ENCODE peak calls at places on chromosomes 4 and X, in ten cellular contexts. T is upper lobe of right lung, H is cardiac muscle cell, J is brain microvascular endothelial cell, Y is Caco-2, M is bronchial epithelial cell, L is mesenchymal stem cell, C is mucosa of descending colon, Q is heart left ventricle, U is hepatocyte. B is an unnamed sample.
A peak's percentile ranks its signal among the peaks of the same experiment; 100 is the strongest.

GRCh38 chr4:26015133-26015651 is 101.2 kb downstream of the SMIM20 start:
- DNase-seq in Q (peak; percentile 63), Y (no peak), L (peak; percentile 85), H (peak; percentile 88), T (no peak), M (no peak), C (peak; percentile 69), U (no peak), J (peak; percentile 86), B (no peak)

GRCh38 chr4:71287305-71287704 is 51.5 kb upstream of the SLC4A4 start:
- DNase-seq in H (no peak), J (no peak), Y (no peak), M (no peak), C (no peak), Q (no peak), T (no peak), L (peak; percentile 30), U (no peak), B (no peak)

GRCh38 chr4:168731706-168732414 is 235.0 kb downstream of the PALLD start:
- DNase-seq in J (no peak), Y (no peak), M (no peak), C (no peak), H (no peak), L (no peak), T (no peak), Q (no peak), U (no peak), B (no peak)

GRCh38 chrX:1453390-1453783 is 678 bp upstream of the ASMTL start:
- DNase-seq in L (no peak), J (no peak), U (no peak), H (no peak), Q (no peak), Y (no peak), T (no peak), M (no peak), C (peak; percentile 94), B (no peak)

GRCh38 chr4:108834167-108834566 is 71.3 kb upstream of the ETNPPL start:
- DNase-seq in H (peak; percentile 42), M (peak; percentile 98), Q (no peak), L (peak; percentile 67), T (no peak), U (no peak), J (peak; percentile 87), C (no peak), Y (no peak), B (no peak)

GRCh38 chr4:53905281-53905934 is 159.0 kb downstream of the CHIC2 start:
- DNase-seq in C (no peak), Q (no peak), H (peak; percentile 74), L (peak; percentile 80), J (no peak), M (no peak), U (peak; percentile 18), T (no peak), Y (no peak), B (no peak)

GRCh38 chr4:122733805-122734155 is 1.3 kb downstream of the BBS12 start:
- DNase-seq in L (no peak), Y (no peak), Q (no peak), T (no peak), U (no peak), C (no peak), H (no peak), M (no peak), J (no peak), B (no peak)

GRCh38 chr4:125434136-125434535 is 119.4 kb downstream of the FAT4 start:
- DNase-seq in M (no peak), Y (no peak), J (no peak), L (peak; percentile 5), U (no peak), T (no peak), H (peak; percentile 89), C (no peak), Q (no peak), B (no peak)

GRCh38 chrX:86436116-86436515 is 287.9 kb downstream of the DACH2 start:
- DNase-seq in U (no peak), T (no peak), C (no peak), J (no peak), M (no peak), H (no peak), Q (no peak), L (no peak), Y (no peak), B (no peak)

GRCh38 chrX:121869876-121870477 is 822.6 kb downstream of the GLUD2 start:
- DNase-seq in Y (no peak), C (no peak), Q (no peak), L (no peak), T (no peak), U (no peak), H (no peak), M (no peak), J (no peak), B (no peak)

GRCh38 chrX:151359341-151359740 is 37.7 kb upstream of the VMA21 start:
- DNase-seq in Y (no peak), U (no peak), Q (no peak), H (no peak), M (no peak), C (no peak), T (no peak), J (no peak), L (no peak), B (no peak)

GRCh38 chr4:121454251-121454979 is 73.6 kb upstream of the QRFPR start:
- DNase-seq in T (no peak), Q (no peak), M (peak; percentile 18), U (peak; percentile 25), L (no peak), Y (no peak), J (no peak), C (no peak), H (no peak), B (no peak)

GRCh38 chr4:54067163-54067562 is 2.8 kb upstream of the CHIC2 start:
- DNase-seq in C (peak; percentile 55), H (peak; percentile 81), J (no peak), U (peak; percentile 55), Y (no peak), L (peak; percentile 36), M (peak; percentile 98), T (no peak), Q (peak; percentile 73), B (no peak)

DNA sequence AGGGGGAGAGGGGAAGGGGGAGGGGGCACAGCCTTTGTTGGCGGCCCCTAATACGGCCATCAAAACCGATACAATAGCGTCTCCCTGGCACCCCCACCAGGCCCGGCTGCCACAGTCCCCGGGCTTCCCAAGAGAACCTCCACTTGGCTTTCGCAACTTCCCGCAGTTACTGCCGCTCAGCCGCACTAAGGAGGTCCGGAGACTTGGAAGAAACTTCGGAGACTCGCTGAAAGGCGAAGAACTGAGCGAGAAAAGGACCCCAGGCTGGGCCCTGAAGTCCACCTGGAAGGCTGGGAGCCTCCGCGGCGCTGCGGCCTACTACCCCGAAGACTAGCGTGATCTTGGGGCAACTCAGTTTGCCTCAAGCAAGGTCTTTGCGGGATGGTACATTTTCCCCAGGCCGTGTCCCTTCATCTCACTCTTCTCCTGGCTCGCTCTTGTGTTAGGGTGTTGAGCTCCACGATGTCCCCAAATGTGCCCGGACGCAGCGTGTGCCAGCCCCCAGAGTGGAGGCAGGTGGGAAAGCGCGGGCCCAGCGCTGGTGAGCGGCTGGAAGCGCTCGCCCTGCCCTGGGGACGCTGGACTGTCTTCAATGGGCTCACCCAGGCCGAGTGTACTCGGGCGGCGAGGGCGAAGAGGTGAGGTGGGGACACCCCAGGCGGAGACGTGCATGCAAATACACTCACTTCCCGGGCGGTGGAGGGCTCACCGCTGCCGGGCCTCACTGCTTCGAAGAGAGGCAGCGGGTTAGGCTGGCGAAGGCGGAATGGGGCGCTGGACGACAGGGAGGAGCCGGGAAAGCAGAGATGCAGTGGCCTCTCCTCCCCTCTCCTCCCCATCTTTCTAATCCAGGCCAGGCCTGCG is 2.5 kb downstream of the NKX6-1 start:
- DNase-seq in J (no peak), Q (no peak), Y (no peak), T (no peak), U (no peak), M (no peak), H (peak; percentile 38), C (no peak), L (peak; percentile 26), B (no peak)
- H3K4me3 ChIP-seq in J (peak overlapping the region; percentile 68), Q (no peak overlapping the region), Y (no peak overlapping the region), T (no peak overlapping the region), U (no peak overlapping the region), M (no peak overlapping the region), H (no peak overlapping the region), C (no peak overlapping the region), L (no peak overlapping the region), B (no peak overlapping the region)

GRCh38 chr4:153539058-153539826 is 73.1 kb downstream of the TMEM131L start:
- DNase-seq in M (no peak), J (no peak), L (no peak), H (no peak), Q (no peak), U (no peak), C (no peak), T (no peak), Y (no peak), B (no peak)
- H3K4me3 ChIP-seq in M (no peak overlapping the region), J (peak overlapping the region; percentile 39), L (no peak overlapping the region), H (no peak overlapping the region), Q (peak overlapping the region; percentile 23), U (no peak overlapping the region), C (no peak overlapping the region), T (peak overlapping the region; percentile 32), Y (no peak overlapping the region), B (no peak overlapping the region)

GRCh38 chr4:88989990-88990389 is 67.0 kb downstream of the FAM13A start:
- DNase-seq in H (no peak), C (no peak), M (no peak), U (no peak), J (no peak), T (no peak), L (no peak), Q (no peak), Y (no peak), B (no peak)
- H3K4me3 ChIP-seq in H (no peak overlapping the region), C (no peak overlapping the region), M (no peak overlapping the region), U (no peak overlapping the region), J (no peak overlapping the region), T (no peak overlapping the region), L (no peak overlapping the region), Q (no peak overlapping the region), Y (no peak overlapping the region), B (no peak overlapping the region)

GRCh38 chr4:1207603-1208265 is 35.4 kb upstream of the SPON2 start:
- DNase-seq in T (peak; percentile 81), Y (peak; percentile 22), L (peak; percentile 61), H (peak; percentile 89), C (peak; percentile 77), J (no peak), M (no peak), Q (peak; percentile 75), U (no peak), B (no peak)

GRCh38 chr4:1207157-1207470 is 34.7 kb upstream of the SPON2 start:
- DNase-seq in L (no peak), C (no peak), J (no peak), T (peak; percentile 58), H (no peak), M (no peak), Y (peak; percentile 27), U (no peak), Q (peak; percentile 29), B (no peak)

GRCh38 chr4:1205641-1206298 is 33.4 kb upstream of the SPON2 start:
- DNase-seq in U (no peak), T (peak; percentile 54), C (peak; percentile 63), H (no peak), M (no peak), L (no peak), Y (peak; percentile 25), Q (peak; percentile 31), J (no peak), B (no peak)

GRCh38 chr4:1204828-1205591 is 32.6 kb upstream of the SPON2 start:
- DNase-seq in C (peak; percentile 93), M (no peak), Q (peak; percentile 25), T (peak; percentile 63), L (no peak), J (no peak), H (no peak), U (peak; percentile 32), Y (peak; percentile 40), B (no peak)

GRCh38 chr4:1206299-1207156 is 34.1 kb upstream of the SPON2 start:
- DNase-seq in J (no peak), C (peak; percentile 62), H (no peak), T (no peak), Y (peak; percentile 18), Q (peak; percentile 18), M (no peak), L (no peak), U (no peak), B (no peak)
- H3K4me3 ChIP-seq in J (no peak overlapping the region), C (no peak overlapping the region), H (no peak overlapping the region), T (no peak overlapping the region), Y (no peak overlapping the region), Q (no peak overlapping the region), M (no peak overlapping the region), L (no peak overlapping the region), U (no peak overlapping the region), B (no peak overlapping the region)